ENCODE peak calls at places on chromosomes 7 and 10, in nine cellular contexts. C is DND-41, I is endodermal cell, N is thyroid gland, Y is HepG2, K is IMR-90, A is NT2/D1, B is heart left ventricle, V is uterus. O is an unnamed sample.

GRCh38 chr10:100999742-101000601 is at the start of gene LZTS2:
- DNase-seq in B (peak; percentile 60), C (no peak), K (no peak), I (peak; percentile 77), V (no peak), A (no peak), N (peak; percentile 80), Y (no peak), O (no peak)

GRCh38 chr7:140674899-140675701 is 2.4 kb downstream of the ADCK2 start:
- DNase-seq in Y (peak; percentile 34), I (peak; percentile 74), N (peak; percentile 44), V (no peak), K (peak; percentile 57), C (no peak), A (peak; percentile 36), B (peak; percentile 39), O (peak; percentile 44)

GRCh38 chr7:47389171-47389922 is 192.6 kb downstream of the TNS3 start:
- DNase-seq in K (no peak), Y (no peak), N (no peak), C (no peak), V (no peak), B (no peak), I (no peak), A (no peak), O (no peak)

GRCh38 chr10:77620731-77621130 is 16.9 kb downstream of the KCNMA1 start:
- DNase-seq in A (no peak), C (no peak), K (peak; percentile 37), I (no peak), V (no peak), B (no peak), Y (no peak), N (no peak), O (no peak)

GRCh38 chr10:33196710-33197406 is 137.6 kb downstream of the NRP1 start:
- DNase-seq in V (no peak), I (no peak), N (no peak), C (no peak), K (no peak), Y (peak; percentile 94), B (no peak), A (no peak), O (peak; percentile 29)

GRCh38 chr7:132766660-132767059 is 190.4 kb upstream of the PLXNA4 start:
- DNase-seq in V (no peak), C (no peak), A (no peak), K (no peak), B (no peak), I (no peak), Y (no peak), N (no peak), O (no peak)

GRCh38 chr7:149644754-149645153 is 128.6 kb downstream of the ZNF467 start:
- DNase-seq in K (no peak), V (no peak), I (no peak), A (no peak), Y (no peak), B (no peak), N (no peak), C (no peak), O (no peak)

GRCh38 chr10:129971381-129972144 is 7.5 kb upstream of the EBF3 start:
- DNase-seq in B (peak; percentile 67), K (peak; percentile 22), Y (peak; percentile 8), V (peak; percentile 60), C (no peak), I (peak; percentile 85), N (peak; percentile 46), A (no peak), O (peak; percentile 53)

GRCh38 chr10:30583778-30584415 is 45.7 kb downstream of the LYZL2 start:
- DNase-seq in N (peak; percentile 78), Y (peak; percentile 84), K (peak; percentile 77), A (no peak), V (peak; percentile 59), C (no peak), B (peak; percentile 66), I (no peak), O (peak; percentile 86)

GRCh38 chr10:34526186-34526585 is 288.9 kb downstream of the PARD3 start:
- DNase-seq in N (no peak), B (no peak), C (no peak), K (peak; percentile 37), V (no peak), Y (no peak), A (no peak), I (no peak), O (no peak)

GRCh38 chr10:109934958-109935793 is 11.9 kb upstream of the XPNPEP1 start:
- DNase-seq in C (peak; percentile 27), V (no peak), A (no peak), Y (no peak), B (peak; percentile 46), K (peak; percentile 83), N (peak; percentile 76), I (peak; percentile 80), O (no peak)

GRCh38 chr7:108097703-108098102 is 32.5 kb downstream of the LAMB4 start:
- DNase-seq in Y (peak; percentile 20), I (no peak), N (peak; percentile 10), C (no peak), V (no peak), A (peak; percentile 30), K (no peak), B (no peak), O (peak; percentile 51)

GRCh38 chr7:159207398-159207797 is 62.7 kb upstream of the VIPR2 start:
- DNase-seq in A (no peak), I (peak; percentile 12), B (no peak), C (no peak), Y (no peak), N (no peak), K (no peak), V (no peak), O (no peak)

GRCh38 chr7:159200421-159200820 is 55.8 kb upstream of the VIPR2 start:
- DNase-seq in N (no peak), V (no peak), Y (no peak), K (no peak), B (no peak), C (no peak), A (no peak), I (no peak), O (no peak)

GRCh38 chr7:159201722-159202330 is 57.2 kb upstream of the VIPR2 start:
- DNase-seq in N (no peak), B (no peak), A (no peak), C (peak; percentile 20), Y (no peak), V (no peak), I (no peak), K (no peak), O (no peak)

GRCh38 chr7:159205833-159206232 is 61.2 kb upstream of the VIPR2 start:
- DNase-seq in C (no peak), N (no peak), A (no peak), I (no peak), B (no peak), Y (no peak), V (no peak), K (no peak), O (no peak)

GRCh38 chr7:159204664-159205063 is 60.0 kb upstream of the VIPR2 start:
- DNase-seq in B (no peak), K (no peak), C (no peak), V (no peak), I (no peak), Y (no peak), A (no peak), N (no peak), O (no peak)
- H3K9me3 ChIP-seq in B (no peaks in the 10 kb centered on the region), K (peaks cover 41% of the 10 kb centered on the region), C (no peaks in the 10 kb centered on the region), V (no peaks in the 10 kb centered on the region), I (peaks cover 54% of the 10 kb centered on the region), Y (no peaks in the 10 kb centered on the region), A (no peaks in the 10 kb centered on the region), N (no peaks in the 10 kb centered on the region), O (no peaks in the 10 kb centered on the region)

GRCh38 chr10:97075961-97076525 is 109.7 kb downstream of the SLIT1 start:
- DNase-seq in A (no peak), C (no peak), V (no peak), B (peak; percentile 17), N (no peak), K (no peak), Y (no peak), I (peak; percentile 55), O (no peak)
- H3K27me3 ChIP-seq in A (peaks cover 9% of the 10 kb centered on the region), C (peaks cover 3% of the 10 kb centered on the region), V (no peaks in the 10 kb centered on the region), B (peaks cover 11% of the 10 kb centered on the region), N (no peaks in the 10 kb centered on the region), K (peaks cover 61% of the 10 kb centered on the region), Y (peaks cover 12% of the 10 kb centered on the region), I (peaks cover 12% of the 10 kb centered on the region), O (no peaks in the 10 kb centered on the region)

GRCh38 chr10:99008106-99008505 is 227.5 kb downstream of the HPSE2 start:
- DNase-seq in V (no peak), Y (no peak), N (no peak), I (no peak), K (no peak), B (no peak), A (no peak), C (no peak), O (no peak)

GRCh38 chr10:99004738-99005137 is 230.9 kb downstream of the HPSE2 start:
- DNase-seq in N (no peak), V (no peak), B (no peak), Y (no peak), K (no peak), C (no peak), A (no peak), I (no peak), O (no peak)

GRCh38 chr10:99005254-99005653 is 230.4 kb downstream of the HPSE2 start:
- DNase-seq in K (no peak), V (no peak), A (no peak), N (no peak), I (no peak), C (no peak), Y (no peak), B (no peak), O (no peak)

GRCh38 chr10:99007457-99007856 is 228.2 kb downstream of the HPSE2 start:
- DNase-seq in C (no peak), Y (no peak), N (no peak), K (no peak), I (no peak), V (no peak), A (no peak), B (no peak), O (no peak)

GRCh38 chr10:99002392-99002791 is 233.3 kb downstream of the HPSE2 start:
- DNase-seq in A (no peak), B (no peak), Y (no peak), N (no peak), C (no peak), V (no peak), K (no peak), I (no peak), O (no peak)
- H3K4me3 ChIP-seq in A (no peak overlapping the region), B (no peak overlapping the region), Y (no peak overlapping the region), N (no peak overlapping the region), C (no peak overlapping the region), V (no peak overlapping the region), K (no peak overlapping the region), I (no peak overlapping the region), O (no peak overlapping the region)

DNA sequence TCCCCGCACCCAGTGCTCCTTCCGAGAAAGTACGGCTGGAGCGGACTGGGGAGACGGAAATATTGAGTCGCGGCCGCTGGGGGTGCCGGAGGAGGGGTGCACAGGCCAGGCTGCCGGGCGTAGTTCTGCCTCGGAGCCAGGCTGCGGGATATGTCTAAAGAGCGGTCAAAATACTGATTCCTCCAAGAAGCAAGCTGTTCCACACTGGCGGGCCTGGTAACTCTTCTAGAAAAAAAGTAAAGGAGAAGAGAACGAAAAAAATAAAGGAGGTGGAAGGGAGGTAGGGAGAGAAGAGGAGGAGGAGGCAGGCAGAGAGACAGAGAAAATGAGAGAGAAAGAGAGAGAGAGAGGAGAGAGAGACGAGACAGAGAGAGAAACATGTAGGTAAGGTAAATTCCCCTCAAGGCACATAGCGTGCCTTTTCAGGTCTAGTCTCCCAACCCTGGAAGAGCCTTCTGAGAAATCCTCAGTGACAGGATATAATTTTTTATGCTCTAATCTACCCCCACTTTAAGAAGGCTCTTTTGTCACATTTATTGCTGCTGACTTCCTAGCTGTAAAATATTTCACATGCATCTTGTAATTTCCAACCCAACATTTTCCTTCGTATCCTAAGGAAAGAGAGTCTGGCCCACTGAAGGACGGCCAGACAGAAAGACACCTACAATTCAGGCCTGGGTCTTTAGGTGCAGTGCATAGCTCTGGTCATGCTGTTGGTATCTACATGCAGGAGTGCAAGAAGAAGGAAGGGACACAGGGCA is 5.7 kb downstream of the DLX5 start:
- DNase-seq in C (no peak), V (no peak), I (peak; percentile 48), Y (no peak), B (no peak), K (no peak), A (no peak), N (no peak), O (no peak)
- H3K9me3 ChIP-seq in C (no peaks in the 10 kb centered on the region), V (no peaks in the 10 kb centered on the region), I (no peaks in the 10 kb centered on the region), Y (no peaks in the 10 kb centered on the region), B (no peaks in the 10 kb centered on the region), K (peaks cover 7% of the 10 kb centered on the region), A (no peaks in the 10 kb centered on the region), N (no peaks in the 10 kb centered on the region), O (no peaks in the 10 kb centered on the region)

O was measured in colonic mucosa.